ENCODE peak calls at places on chromosomes 6 and 20, in five cellular contexts. One of them, this sample, is unnamed.

GRCh38 chr6:155079985-155080452 is 84.9 kb downstream of the TIAM2 start:
- DNase-seq in stimulated activated CD4-positive, alpha-beta T cell treated with anti-CD3 and anti-CD28 coated beads, TNF-alpha, amount 100 ng/mL, for 4 hours: no peak
- DNase-seq in CD8-positive, alpha-beta T cell: no peak
- DNase-seq in H54: no peak
- DNase-seq in COLO829: no peak
- DNase-seq in this sample: no peak

GRCh38 chr20:24465168-24465567 is 4.3 kb upstream of the SYNDIG1 start:
- DNase-seq in COLO829: no peak
- DNase-seq in H54: no peak
- DNase-seq in stimulated activated CD4-positive, alpha-beta T cell treated with anti-CD3 and anti-CD28 coated beads, TNF-alpha, amount 100 ng/mL, for 4 hours: no peak
- DNase-seq in CD8-positive, alpha-beta T cell: no peak
- DNase-seq in this sample: no peak

GRCh38 chr6:47135772-47136171 is 93.6 kb upstream of the ADGRF1 start:
- DNase-seq in H54: peak
- DNase-seq in stimulated activated CD4-positive, alpha-beta T cell treated with anti-CD3 and anti-CD28 coated beads, TNF-alpha, amount 100 ng/mL, for 4 hours: no peak
- DNase-seq in COLO829: peak
- DNase-seq in CD8-positive, alpha-beta T cell: no peak
- DNase-seq in this sample: no peak

GRCh38 chr6:1678201-1678600 is 68.5 kb downstream of the FOXC1 start:
- DNase-seq in H54: no peak
- DNase-seq in COLO829: no peak
- DNase-seq in CD8-positive, alpha-beta T cell: no peak
- DNase-seq in stimulated activated CD4-positive, alpha-beta T cell treated with anti-CD3 and anti-CD28 coated beads, TNF-alpha, amount 100 ng/mL, for 4 hours: no peak
- DNase-seq in this sample: no peak

GRCh38 chr20:46400828-46401477 is 5.5 kb downstream of the ELMO2 start:
- DNase-seq in stimulated activated CD4-positive, alpha-beta T cell treated with anti-CD3 and anti-CD28 coated beads, TNF-alpha, amount 100 ng/mL, for 4 hours: no peak
- DNase-seq in COLO829: no peak
- DNase-seq in H54: no peak
- DNase-seq in CD8-positive, alpha-beta T cell: peak
- DNase-seq in this sample: peak

GRCh38 chr6:4103929-4104328 is 25.0 kb upstream of the FAM217A start:
- DNase-seq in CD8-positive, alpha-beta T cell: no peak
- DNase-seq in H54: peak
- DNase-seq in stimulated activated CD4-positive, alpha-beta T cell treated with anti-CD3 and anti-CD28 coated beads, TNF-alpha, amount 100 ng/mL, for 4 hours: no peak
- DNase-seq in COLO829: no peak
- DNase-seq in this sample: no peak

GRCh38 chr20:52313335-52313963 is 121.9 kb upstream of the ZFP64 start:
- DNase-seq in stimulated activated CD4-positive, alpha-beta T cell treated with anti-CD3 and anti-CD28 coated beads, TNF-alpha, amount 100 ng/mL, for 4 hours: no peak
- DNase-seq in CD8-positive, alpha-beta T cell: no peak
- DNase-seq in COLO829: peak
- DNase-seq in H54: no peak
- DNase-seq in this sample: no peak

GRCh38 chr20:61117725-61118124 is 134.3 kb upstream of the CDH4 start:
- DNase-seq in COLO829: no peak
- DNase-seq in CD8-positive, alpha-beta T cell: no peak
- DNase-seq in stimulated activated CD4-positive, alpha-beta T cell treated with anti-CD3 and anti-CD28 coated beads, TNF-alpha, amount 100 ng/mL, for 4 hours: no peak
- DNase-seq in H54: no peak
- DNase-seq in this sample: no peak

GRCh38 chr20:8811801-8812594 is 256.9 kb upstream of the PLCB4 start:
- DNase-seq in COLO829: no peak
- DNase-seq in stimulated activated CD4-positive, alpha-beta T cell treated with anti-CD3 and anti-CD28 coated beads, TNF-alpha, amount 100 ng/mL, for 4 hours: no peak
- DNase-seq in H54: no peak
- DNase-seq in CD8-positive, alpha-beta T cell: no peak
- DNase-seq in this sample: no peak